ENCODE peak calls at places on chromosomes 2 and 18, in five cellular contexts. C, M, F, L and R are unnamed samples.

GRCh38 chr18:69397096-69397495 is 3.6 kb upstream of the DOK6 start:
- DNase-seq in C (no peak), F (no peak), L (no peak), M (peak; percentile 6), R (no peak)

GRCh38 chr2:20050104-20050711 is 1.2 kb downstream of the LAPTM4A start:
- DNase-seq in F (peak; percentile 66), C (no peak), L (no peak), M (no peak), R (peak; percentile 59)

GRCh38 chr2:198259496-198259895 is 455.1 kb downstream of the PLCL1 start:
- DNase-seq in L (no peak), F (no peak), C (no peak), M (no peak), R (no peak)

GRCh38 chr2:119472749-119473148 is 41.1 kb downstream of the TMEM37 start:
- DNase-seq in M (no peak), C (peak; percentile 33), F (no peak), L (no peak), R (no peak)

GRCh38 chr18:79599503-79599931 is 80.1 kb upstream of the CTDP1 start:
- DNase-seq in F (no peak), C (peak; percentile 44), L (peak; percentile 16), M (no peak), R (no peak)

GRCh38 chr2:172467382-172467781 is 40.0 kb downstream of the ITGA6 start:
- DNase-seq in C (no peak), L (no peak), F (no peak), M (no peak), R (no peak)

GRCh38 chr2:207107551-207107950 is 58.2 kb downstream of the KLF7 start:
- DNase-seq in M (no peak), L (no peak), F (no peak), C (no peak), R (no peak)

GRCh38 chr2:176078440-176079284 is 5.1 kb downstream of the EVX2 start:
- DNase-seq in M (no peak), L (no peak), C (no peak), F (no peak), R (no peak)

GRCh38 chr2:216430811-216431210 is 18.5 kb downstream of the SMARCAL1 start:
- DNase-seq in L (no peak), M (no peak), F (no peak), C (no peak), R (no peak)

GRCh38 chr2:164044637-164045036 is 308.8 kb upstream of the FIGN start:
- DNase-seq in F (no peak), M (no peak), L (peak; percentile 54), C (no peak), R (no peak)

GRCh38 chr2:110853516-110853915 is 121.1 kb downstream of the ACOXL start:
- DNase-seq in L (no peak), M (peak; percentile 27), C (no peak), F (peak; percentile 28), R (peak; percentile 31)

GRCh38 chr2:10810175-10811161 is 2.1 kb downstream of the PDIA6 start:
- DNase-seq in M (no peak), L (no peak), C (peak; percentile 11), F (no peak), R (no peak)

GRCh38 chr2:10229462-10230099 is 73.1 kb upstream of the HPCAL1 start:
- DNase-seq in M (no peak), L (no peak), F (no peak), C (no peak), R (no peak)

GRCh38 chr2:53519925-53520629 is 247.5 kb upstream of the CHAC2 start:
- DNase-seq in L (no peak), C (no peak), F (no peak), M (no peak), R (peak; percentile 20)

GRCh38 chr18:75124967-75125358 is 84.0 kb downstream of the PTGR3 start:
- DNase-seq in C (no peak), L (no peak), M (no peak), F (no peak), R (no peak)

GRCh38 chr2:20930928-20931327 is 108.0 kb upstream of the LDAH start:
- DNase-seq in C (no peak), F (no peak), L (no peak), M (no peak), R (no peak)

GRCh38 chr2:71156531-71156930 is 26.1 kb downstream of the MPHOSPH10 start:
- DNase-seq in L (no peak), M (no peak), C (peak; percentile 68), F (no peak), R (no peak)

GRCh38 chr2:175476374-175476773 is 294.9 kb upstream of the ATP5MC3 start:
- DNase-seq in L (no peak), M (no peak), F (no peak), C (no peak), R (no peak)

GRCh38 chr2:19198376-19198775 is 160.0 kb downstream of the OSR1 start:
- DNase-seq in C (no peak), M (no peak), F (peak; percentile 29), L (peak; percentile 23), R (no peak)

GRCh38 chr2:39468574-39469331 is 31.7 kb upstream of the MAP4K3 start:
- DNase-seq in L (no peak), M (no peak), C (no peak), F (no peak), R (no peak)

GRCh38 chr2:240213476-240214391 is 73.3 kb upstream of the OTOS start:
- DNase-seq in M (no peak), C (peak; percentile 50), F (no peak), L (peak; percentile 9), R (peak; percentile 4)

GRCh38 chr2:75560022-75560767 is 544 bp downstream of the EVA1A start:
- DNase-seq in C (no peak), F (peak; percentile 51), L (no peak), M (no peak), R (peak; percentile 73)

GRCh38 chr2:9831670-9832069 is 11.6 kb upstream of the TAF1B start:
- DNase-seq in M (no peak), F (no peak), C (no peak), L (no peak), R (no peak)

GRCh38 chr2:159446817-159447216 is 160.3 kb upstream of the WDSUB1 start:
- DNase-seq in M (no peak), C (no peak), L (no peak), F (no peak), R (no peak)

GRCh38 chr2:145323512-145323911 is 803.6 kb upstream of the ZEB2 start:
- DNase-seq in C (no peak), F (no peak), M (peak; percentile 74), L (no peak), R (no peak)

GRCh38 chr2:13524492-13524891 is 807.8 kb downstream of the TRIB2 start:
- DNase-seq in F (no peak), M (no peak), C (no peak), L (no peak), R (no peak)

GRCh38 chr2:126634273-126634861 is 21.6 kb upstream of the GYPC start:
- DNase-seq in L (no peak), C (no peak), M (peak; percentile 4), F (no peak), R (no peak)

DNA sequence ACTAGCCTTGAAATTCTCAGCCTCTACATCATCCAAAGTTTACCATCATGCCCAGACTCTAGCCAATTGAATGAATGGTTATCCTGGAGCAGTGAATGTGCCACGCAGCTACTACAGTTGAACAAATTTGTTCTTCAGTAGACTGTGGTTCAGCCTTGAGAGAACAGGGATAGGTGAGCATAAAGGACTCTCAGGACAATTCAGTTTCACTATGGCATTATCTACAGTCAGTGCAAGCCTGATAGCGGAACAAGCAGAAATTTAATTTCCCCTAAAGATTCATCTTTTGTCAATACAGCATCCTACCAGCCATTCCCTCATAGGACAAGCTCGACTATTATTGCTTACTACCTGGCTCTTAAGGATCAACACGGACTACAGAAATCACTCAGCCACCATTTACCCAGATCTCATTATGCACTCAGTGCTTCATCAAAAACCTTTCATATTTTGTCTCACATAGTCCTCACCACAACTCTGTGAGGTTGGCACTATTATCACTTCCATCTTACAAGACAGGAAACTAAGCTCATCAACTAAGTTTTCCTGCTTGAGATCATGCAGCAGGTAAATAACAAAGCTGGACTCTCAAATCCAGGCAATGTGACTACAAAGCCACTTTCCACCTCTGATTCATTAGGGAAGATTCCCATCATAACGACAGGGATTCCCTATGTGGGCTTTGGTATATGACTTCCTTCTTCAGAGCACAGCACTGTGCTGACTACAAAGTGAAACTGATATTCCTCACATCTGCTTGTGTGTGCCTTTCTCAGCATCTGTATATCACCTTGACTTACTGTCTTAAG is 181.5 kb upstream of the ACVR2A start:
- DNase-seq in M (no peak), C (no peak), L (no peak), F (no peak), R (no peak)
- TF ChIP-seq POLR2A in M (no peak), C (no peak), L (no peak), F (no peak), R (no peak)

DNA sequence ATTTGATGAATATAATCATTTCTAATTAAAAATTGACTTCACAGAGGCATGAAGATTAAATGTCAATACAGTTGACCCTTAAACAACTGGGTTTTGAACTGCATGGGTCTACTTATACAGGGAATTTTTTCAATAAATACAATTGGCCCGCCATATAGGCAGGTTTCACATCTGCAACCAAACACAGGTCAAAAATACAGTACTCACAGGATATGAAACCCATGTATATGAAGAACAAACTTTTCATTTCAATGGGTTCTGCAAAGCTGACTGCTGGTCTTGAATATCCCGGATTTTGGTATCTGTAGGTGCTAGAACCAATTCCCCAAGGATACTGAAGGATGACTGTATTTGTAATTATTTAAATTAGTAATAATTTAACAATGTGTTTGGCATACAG is 555.6 kb downstream of the EPHA4 start:
- DNase-seq in L (no peak), C (no peak), F (no peak), M (no peak), R (no peak)
- H3K4me3 ChIP-seq in L (no peak overlapping the region), C (no peak overlapping the region), F (no peak overlapping the region), M (no peak overlapping the region), R (no peak overlapping the region)

DNA sequence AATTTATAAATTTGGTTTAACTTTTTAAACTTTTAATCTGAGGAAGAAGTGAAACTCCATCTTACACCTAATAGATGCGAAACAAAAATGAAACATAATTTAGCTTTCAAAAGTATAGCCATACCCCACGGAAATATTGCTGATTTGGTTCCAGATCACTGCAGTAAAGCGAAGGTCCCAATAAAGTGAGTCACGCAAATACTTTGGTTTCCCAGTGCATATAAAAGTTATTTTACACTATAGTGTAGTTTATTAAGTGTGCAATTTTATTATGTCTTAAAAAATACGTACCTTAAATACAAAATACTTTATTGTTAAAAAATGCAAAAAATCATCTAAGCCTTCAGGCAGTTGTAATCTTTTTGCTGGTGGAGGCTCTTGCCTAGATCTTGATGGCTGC is 55.1 kb downstream of the TWSG1 start:
- DNase-seq in M (no peak), L (no peak), C (no peak), F (no peak), R (no peak)
- TF ChIP-seq POLR2A in M (no peak), L (no peak), C (no peak), F (no peak), R (no peak)

DNA sequence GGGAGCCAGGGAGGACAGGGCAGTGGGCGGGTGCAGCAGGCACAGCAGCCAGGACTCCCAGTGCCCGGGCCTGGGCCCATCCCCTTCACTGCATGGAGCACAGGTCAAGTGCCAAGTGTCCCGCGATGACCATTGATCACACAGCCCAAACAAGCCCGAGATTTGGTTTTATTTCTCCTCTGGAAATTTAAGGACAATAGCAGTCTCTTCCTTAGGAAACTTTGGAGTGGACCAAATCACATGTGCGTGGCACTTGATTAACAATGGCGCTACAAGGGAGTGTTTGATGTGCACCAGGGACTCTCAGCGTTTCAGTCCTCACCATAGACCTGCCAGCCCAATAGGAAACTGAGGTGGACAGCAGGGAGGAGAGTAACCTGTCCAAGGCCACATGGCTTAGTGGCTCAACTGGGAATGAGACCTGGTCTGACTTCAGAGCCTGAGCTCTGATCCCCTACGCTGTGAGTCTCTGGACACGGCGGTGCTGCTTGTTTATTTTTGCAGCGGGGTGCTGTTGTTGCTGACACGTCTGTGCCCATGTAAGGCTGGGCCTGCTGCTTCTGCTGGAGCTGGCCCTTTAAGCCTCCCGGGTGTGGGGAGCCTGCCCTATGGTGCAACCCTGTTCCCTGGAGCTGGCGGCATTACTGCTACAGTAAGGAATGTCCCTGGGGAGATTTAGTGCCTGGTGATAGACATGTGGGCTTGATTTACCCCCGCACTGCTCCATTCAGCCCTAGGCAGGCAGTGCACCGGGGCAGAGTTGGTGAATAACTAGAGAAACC is 194.2 kb downstream of the INHBB start:
- DNase-seq in C (peak; percentile 77), F (no peak), L (peak; percentile 66), M (no peak), R (peak; percentile 85)
- H3K4me3 ChIP-seq in C (no peak overlapping the region), F (no peak overlapping the region), L (no peak overlapping the region), M (no peak overlapping the region), R (no peak overlapping the region)